ENCODE peak calls at places on chromosomes 4 and X, in six cellular contexts. K, U, M, Z, X and A are unnamed samples.

GRCh38 chrX:84909151-84909550 is 94.5 kb upstream of the APOOL start:
- DNase-seq in K (no peak), U (no peak), M (no peak), Z (no peak), X (no peak), A (no peak)

GRCh38 chr4:1325176-1325480 is 21.9 kb upstream of the UVSSA start:
- DNase-seq in K (no peak), U (no peak), M (no peak), Z (no peak), X (no peak), A (no peak)

GRCh38 chr4:53830511-53830910 is 233.9 kb downstream of the CHIC2 start:
- DNase-seq in K (no peak), U (no peak), M (no peak), Z (no peak), X (no peak), A (no peak)

GRCh38 chr4:65007841-65008439 is 598.7 kb upstream of the TECRL start:
- DNase-seq in K (peak; percentile 25), U (peak; percentile 55), M (peak; percentile 42), Z (peak; percentile 13), X (peak; percentile 71), A (peak; percentile 53)

GRCh38 chr4:75880278-75880677 is 22.0 kb downstream of the PPEF2 start:
- DNase-seq in K (no peak), U (no peak), M (no peak), Z (no peak), X (no peak), A (no peak)

GRCh38 chr4:144734522-144734921 is 88.6 kb downstream of the HHIP start:
- DNase-seq in K (no peak), U (peak; percentile 59), M (peak; percentile 82), Z (no peak), X (peak; percentile 7), A (no peak)

GRCh38 chrX:129629837-129630236 is 24.9 kb downstream of the APLN start:
- DNase-seq in K (no peak), U (no peak), M (no peak), Z (no peak), X (no peak), A (no peak)

GRCh38 chrX:11010476-11010875 is 100.7 kb upstream of the HCCS start:
- DNase-seq in K (no peak), U (peak; percentile 4), M (peak; percentile 17), Z (no peak), X (no peak), A (no peak)

GRCh38 chr4:128393111-128393704 is 105.6 kb upstream of the PGRMC2 start:
- DNase-seq in K (no peak), U (peak; percentile 55), M (peak; percentile 79), Z (no peak), X (no peak), A (peak; percentile 37)

GRCh38 chr4:86446996-86447395 is 87.1 kb upstream of the MAPK10 start:
- DNase-seq in K (no peak), U (no peak), M (no peak), Z (no peak), X (no peak), A (no peak)

GRCh38 chr4:2939383-2940243 is 23.6 kb downstream of the NOP14 start:
- DNase-seq in K (no peak), U (no peak), M (no peak), Z (no peak), X (no peak), A (no peak)

GRCh38 chrX:70422886-70423336 is at the start of gene GDPD2:
- DNase-seq in K (no peak), U (no peak), M (peak; percentile 38), Z (no peak), X (peak; percentile 58), A (no peak)

GRCh38 chrX:18098704-18099103 is 122.0 kb downstream of the BEND2 start:
- DNase-seq in K (no peak), U (no peak), M (no peak), Z (no peak), X (peak; percentile 9), A (no peak)

GRCh38 chr4:25852105-25852504 is 10.7 kb downstream of the SEL1L3 start:
- DNase-seq in K (no peak), U (no peak), M (no peak), Z (no peak), X (no peak), A (no peak)

GRCh38 chr4:158895797-158896442 is 127.1 kb downstream of the FNIP2 start:
- DNase-seq in K (no peak), U (no peak), M (no peak), Z (no peak), X (no peak), A (peak; percentile 63)

GRCh38 chr4:142088906-142089305 is 452.5 kb downstream of the IL15 start:
- DNase-seq in K (no peak), U (peak; percentile 64), M (peak; percentile 69), Z (no peak), X (no peak), A (no peak)

GRCh38 chr4:39353478-39354177 is 12.5 kb downstream of the RFC1 start:
- DNase-seq in K (no peak), U (peak; percentile 74), M (peak; percentile 41), Z (no peak), X (peak; percentile 20), A (peak; percentile 61)

GRCh38 chr4:1506956-1507721 is 100.9 kb upstream of the NKX1-1 start:
- DNase-seq in K (no peak), U (no peak), M (no peak), Z (no peak), X (no peak), A (no peak)

DNA sequence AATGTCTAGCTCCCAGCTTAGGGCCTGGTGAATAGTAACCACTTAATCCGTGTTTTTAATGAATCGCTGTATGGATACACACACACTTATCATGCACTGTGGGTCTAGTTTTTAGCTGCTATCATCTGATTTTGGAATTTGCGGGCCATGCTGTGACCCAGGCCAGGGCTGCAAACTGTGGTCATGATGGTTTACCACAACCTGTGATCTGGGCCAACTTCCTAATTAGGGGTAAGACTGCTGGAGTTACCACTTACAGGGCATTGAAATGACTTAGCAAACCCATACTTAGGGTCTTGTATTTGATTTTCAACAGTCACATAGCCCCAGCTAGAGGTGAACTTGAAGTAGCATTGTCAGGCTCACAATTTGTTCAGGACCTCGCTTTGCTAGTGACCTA is 34.0 kb upstream of the EGFL6 start:
- DNase-seq in K (no peak), U (no peak), M (peak; percentile 3), Z (no peak), X (no peak), A (no peak)
- H3K4me1 ChIP-seq in K (no peaks in the 10 kb centered on the region), U (no peaks in the 10 kb centered on the region), M (no peaks in the 10 kb centered on the region), Z (no peaks in the 10 kb centered on the region), X (no peaks in the 10 kb centered on the region), A (no peaks in the 10 kb centered on the region)

GRCh38 chr4:89308161-89308500 is 531 bp upstream of the GPRIN3 start:
- DNase-seq in K (no peak), U (peak; percentile 39), M (no peak), Z (no peak), X (no peak), A (no peak)

GRCh38 chr4:89307185-89307445 is 485 bp downstream of the GPRIN3 start:
- DNase-seq in K (no peak), U (no peak), M (no peak), Z (no peak), X (no peak), A (no peak)

GRCh38 chr4:89305712-89306437 is 1.7 kb downstream of the GPRIN3 start:
- DNase-seq in K (no peak), U (peak; percentile 65), M (peak; percentile 46), Z (no peak), X (peak; percentile 11), A (no peak)

GRCh38 chr4:89306486-89307184 is 965 bp downstream of the GPRIN3 start:
- DNase-seq in K (no peak), U (no peak), M (no peak), Z (no peak), X (no peak), A (no peak)

GRCh38 chr4:89307446-89308160 is at the start of gene GPRIN3:
- DNase-seq in K (no peak), U (peak; percentile 70), M (peak; percentile 23), Z (no peak), X (peak; percentile 68), A (peak; percentile 3)
- TF ChIP-seq EZH2 in K (no peak), U (no peak), M (peak; percentile 44), Z (no peak), X (no peak), A (no peak)

DNA sequence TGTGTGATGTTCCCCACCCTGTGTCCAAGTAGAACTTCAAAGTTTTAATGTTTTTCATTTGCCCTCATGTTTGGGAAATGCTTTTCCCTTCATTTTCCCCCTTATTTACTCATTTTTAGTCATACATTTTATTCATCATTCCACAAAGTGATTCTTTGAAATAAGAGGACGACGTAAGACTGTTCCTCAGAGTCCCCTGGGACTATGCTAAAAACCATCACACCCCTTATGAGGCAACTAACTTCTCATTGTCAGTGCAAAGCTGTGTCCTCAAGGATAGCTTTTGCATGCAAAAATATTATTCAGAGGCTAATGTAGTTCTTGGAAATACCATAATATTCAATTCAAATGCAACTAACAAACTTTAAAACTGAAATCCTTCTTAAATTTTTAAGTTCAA is 14.8 kb upstream of the ADGRG2 start:
- DNase-seq in K (no peak), U (peak; percentile 4), M (no peak), Z (no peak), X (no peak), A (peak; percentile 52)
- H3K4me1 ChIP-seq in K (no peaks in the 10 kb centered on the region), U (no peaks in the 10 kb centered on the region), M (no peaks in the 10 kb centered on the region), Z (no peaks in the 10 kb centered on the region), X (no peaks in the 10 kb centered on the region), A (peaks cover 12% of the 10 kb centered on the region)

GRCh38 chr4:8860892-8861575 is 10.6 kb downstream of the HMX1 start:
- DNase-seq in K (peak; percentile 42), U (no peak), M (no peak), Z (no peak), X (no peak), A (no peak)

GRCh38 chr4:8859550-8860095 is 12.0 kb downstream of the HMX1 start:
- DNase-seq in K (no peak), U (no peak), M (no peak), Z (no peak), X (no peak), A (no peak)

GRCh38 chr4:8858925-8859210 is 12.8 kb downstream of the HMX1 start:
- DNase-seq in K (no peak), U (no peak), M (no peak), Z (no peak), X (no peak), A (no peak)

GRCh38 chr4:8861576-8862279 is 9.9 kb downstream of the HMX1 start:
- DNase-seq in K (no peak), U (no peak), M (no peak), Z (no peak), X (no peak), A (no peak)

DNA sequence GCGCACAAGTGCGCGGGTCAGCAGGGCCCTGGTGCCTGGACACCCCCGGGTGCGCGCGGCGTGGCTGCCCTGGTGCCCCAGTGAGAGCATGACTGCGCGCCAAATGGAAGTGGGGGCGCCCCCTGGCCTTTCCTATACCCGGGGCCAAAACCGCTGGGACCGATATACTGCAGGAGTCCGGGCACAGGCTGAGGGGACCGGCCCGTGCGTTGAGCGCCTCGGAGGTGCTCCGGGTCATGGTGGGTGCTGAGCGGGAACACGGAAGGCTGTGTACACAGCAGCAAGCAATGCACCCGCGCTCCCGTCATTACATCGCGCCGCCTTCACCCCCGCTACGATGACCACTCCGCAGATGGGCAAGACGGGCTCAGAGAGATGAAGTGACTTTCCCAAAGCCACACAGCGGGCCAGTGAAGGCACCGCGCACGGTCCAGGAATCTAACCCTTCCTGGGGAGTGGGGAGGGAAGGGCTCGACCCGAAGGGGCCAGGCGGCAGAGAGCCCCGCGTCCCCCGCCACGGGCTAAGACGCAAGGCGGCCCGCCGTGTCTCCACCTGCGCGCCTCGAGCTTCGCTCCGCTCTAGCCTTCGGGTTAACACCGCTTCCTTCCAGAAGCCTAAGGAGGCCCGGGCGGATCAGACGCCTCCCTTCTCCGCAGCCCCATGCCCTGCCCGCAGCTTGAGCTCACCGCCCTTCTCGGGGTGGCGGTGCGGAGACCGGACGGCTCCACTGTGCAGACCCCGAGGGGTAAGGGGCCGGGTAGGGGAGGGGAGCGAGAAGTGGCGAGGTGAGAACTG is 11.3 kb downstream of the HMX1 start:
- DNase-seq in K (no peak), U (no peak), M (no peak), Z (no peak), X (no peak), A (no peak)
- TF ChIP-seq EZH2 in K (no peak), U (no peak), M (peak; percentile 72), Z (no peak), X (peak; percentile 23), A (peak; percentile 22)